ENCODE peak calls at places on chromosomes 12 and 14, in six cellular contexts. C is HFF-Myc, A is GM23248, P is OCI-LY7, L is stomach, T is IMR-90. Q is an unnamed sample.

GRCh38 chr12:13772264-13772663 is 209.1 kb downstream of the GRIN2B start:
- DNase-seq in P (no peak), T (no peak), A (no peak), C (no peak), L (no peak), Q (no peak)

GRCh38 chr12:15404485-15404884 is 82.2 kb downstream of the PTPRO start:
- DNase-seq in P (no peak), L (no peak), T (no peak), C (no peak), A (peak; percentile 50), Q (no peak)

GRCh38 chr12:114902665-114903393 is 218.9 kb upstream of the TBX3 start:
- DNase-seq in P (no peak), A (peak; percentile 87), T (peak; percentile 96), C (no peak), L (no peak), Q (no peak)

GRCh38 chr12:69151254-69151751 is 88.1 kb upstream of the CPSF6 start:
- DNase-seq in L (no peak), A (no peak), P (no peak), C (no peak), T (no peak), Q (no peak)

GRCh38 chr12:51959211-51959610 is 7.7 kb downstream of the ACVR1B start:
- DNase-seq in L (peak; percentile 30), T (peak; percentile 41), C (no peak), A (peak; percentile 52), P (no peak), Q (no peak)

GRCh38 chr12:20050166-20050565 is 318.2 kb upstream of the PDE3A start:
- DNase-seq in L (no peak), T (no peak), A (peak; percentile 2), P (no peak), C (no peak), Q (no peak)

GRCh38 chr12:4864575-4864974 is 45.1 kb upstream of the KCNA1 start:
- DNase-seq in P (no peak), C (no peak), T (no peak), L (no peak), A (no peak), Q (no peak)

GRCh38 chr12:121626853-121627623 is 708 bp downstream of the ORAI1 start:
- DNase-seq in A (peak; percentile 86), C (peak; percentile 29), L (peak; percentile 58), T (peak; percentile 61), P (peak; percentile 83), Q (peak; percentile 70)

GRCh38 chr14:96648506-96649326 is 146.5 kb downstream of the PAPOLA start:
- DNase-seq in T (no peak), A (no peak), L (peak; percentile 7), C (no peak), P (no peak), Q (no peak)

GRCh38 chr12:121980211-121980891 is 41.3 kb upstream of the BCL7A start:
- DNase-seq in T (peak; percentile 64), P (peak; percentile 98), C (no peak), A (peak; percentile 23), L (no peak), Q (no peak)

GRCh38 chr12:21561158-21561557 is 35.1 kb downstream of the SPX start:
- DNase-seq in L (no peak), T (no peak), C (no peak), A (no peak), P (no peak), Q (no peak)

GRCh38 chr12:9741726-9742125 is 8.8 kb upstream of the CLECL1 start:
- DNase-seq in P (peak; percentile 86), C (no peak), T (no peak), A (no peak), L (peak; percentile 43), Q (no peak)

GRCh38 chr14:103535081-103535890 is 6.3 kb downstream of the TRMT61A start:
- DNase-seq in T (no peak), A (no peak), C (no peak), P (no peak), L (no peak), Q (no peak)

GRCh38 chr12:77053259-77053658 is 12.1 kb downstream of the E2F7 start:
- DNase-seq in A (no peak), P (no peak), T (no peak), C (no peak), L (no peak), Q (no peak)

GRCh38 chr12:117564885-117565284 is 203.5 kb upstream of the NOS1 start:
- DNase-seq in P (no peak), T (no peak), C (no peak), A (no peak), L (no peak), Q (no peak)

GRCh38 chr12:16345105-16345504 is 2.3 kb upstream of the MGST1 start:
- DNase-seq in C (no peak), L (no peak), P (no peak), T (no peak), A (no peak), Q (no peak)

GRCh38 chr12:121260091-121260490 is 36.4 kb downstream of the CAMKK2 start:
- DNase-seq in L (no peak), C (no peak), A (no peak), T (no peak), P (no peak), Q (no peak)

GRCh38 chr14:58669556-58670200 is 31.9 kb downstream of the DACT1 start:
- DNase-seq in T (no peak), P (no peak), A (no peak), L (no peak), C (no peak), Q (no peak)

GRCh38 chr14:100778951-100779690 is 46.8 kb upstream of the MEG3 start:
- DNase-seq in T (no peak), A (peak; percentile 10), C (no peak), P (no peak), L (peak; percentile 21), Q (no peak)

GRCh38 chr14:75980856-75981255 is 939 bp downstream of the TGFB3 start:
- DNase-seq in L (peak; percentile 47), P (no peak), T (no peak), C (no peak), A (peak; percentile 55), Q (no peak)
- H3K4me3 ChIP-seq in L (peak overlapping the region; percentile 65), P (no peak overlapping the region), T (no peak overlapping the region), C (peak overlapping the region; percentile 62), A (peak overlapping the region; percentile 94), Q (no peak overlapping the region)

DNA sequence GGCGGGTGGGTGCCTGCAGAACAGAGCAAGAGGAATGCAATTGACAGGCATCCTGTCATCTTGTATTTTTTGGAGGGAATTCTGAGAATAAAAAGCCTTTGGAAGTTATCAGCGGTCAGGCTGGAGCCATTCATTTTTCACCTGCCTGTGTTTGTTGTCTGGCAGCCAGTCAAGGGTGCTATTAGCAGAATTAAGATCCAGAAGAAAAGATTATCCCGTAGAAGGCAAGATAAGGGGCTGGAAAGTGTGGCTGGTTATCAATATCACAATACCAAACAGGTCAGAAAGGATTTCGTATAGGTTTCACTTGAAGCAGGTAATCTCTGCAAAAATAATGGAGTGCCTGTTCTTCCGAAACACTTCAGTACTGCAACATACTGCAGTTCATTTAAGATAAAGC is 171.3 kb upstream of the CDKN3 start:
- DNase-seq in L (peak; percentile 76), A (no peak), C (no peak), P (no peak), T (no peak), Q (peak; percentile 59)
- H3K4me3 ChIP-seq in L (no peak overlapping the region), A (no peak overlapping the region), C (no peak overlapping the region), P (no peak overlapping the region), T (no peak overlapping the region), Q (no peak overlapping the region)

DNA sequence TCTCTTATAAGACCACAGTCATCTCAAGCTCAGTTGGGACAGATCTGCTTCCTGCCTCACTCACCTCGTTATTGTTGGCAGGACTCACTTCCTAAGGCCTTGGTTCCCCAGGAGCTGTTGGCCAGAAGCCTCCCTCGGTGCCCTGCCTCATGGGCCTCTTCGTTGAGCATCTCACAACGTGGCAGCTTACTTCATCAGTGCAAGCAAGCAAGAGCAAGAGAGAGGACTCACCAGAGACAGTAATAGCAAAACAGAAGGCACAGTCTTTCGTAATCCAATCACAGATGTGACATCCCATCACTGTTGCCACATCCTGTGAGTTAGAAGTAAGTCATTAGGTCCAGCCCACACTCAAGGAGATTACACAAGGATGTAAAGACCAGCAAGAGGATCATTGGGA is 5.1 kb upstream of the NUMB start:
- DNase-seq in P (no peak), T (peak; percentile 98), A (peak; percentile 99), L (peak; percentile 33), C (peak; percentile 45), Q (no peak)
- H3K4me3 ChIP-seq in P (no peak overlapping the region), T (peak overlapping the region; percentile 8), A (peak overlapping the region; percentile 59), L (peak overlapping the region; percentile 26), C (no peak overlapping the region), Q (peak overlapping the region; percentile 73)

DNA sequence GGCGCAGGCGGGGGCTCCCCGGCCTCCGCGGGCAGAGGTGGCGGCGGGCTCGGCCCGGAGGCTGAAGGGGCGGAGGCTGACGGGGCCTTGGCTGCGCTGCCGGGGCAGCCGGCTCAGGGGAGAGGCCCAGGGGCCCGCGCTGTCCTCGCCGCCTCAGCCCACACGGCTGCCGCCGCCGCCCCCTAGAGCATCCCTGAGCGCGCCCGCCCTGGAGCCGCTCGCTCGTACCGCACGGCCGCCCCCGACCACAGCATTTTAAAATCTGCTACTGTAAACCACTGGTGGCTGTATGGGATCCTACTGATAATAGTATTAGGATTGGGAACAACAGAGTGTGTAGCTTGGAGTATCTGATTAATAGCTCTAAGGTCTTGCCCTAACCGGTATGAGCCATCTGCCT is 22.2 kb upstream of the EDDM3A start:
- DNase-seq in C (no peak), A (no peak), P (no peak), L (no peak), T (no peak), Q (no peak)
- H3K4me3 ChIP-seq in C (no peak overlapping the region), A (no peak overlapping the region), P (no peak overlapping the region), L (no peak overlapping the region), T (no peak overlapping the region), Q (no peak overlapping the region)

GRCh38 chr14:53306267-53306721 is 153.2 kb upstream of the DDHD1 start:
- DNase-seq in P (peak; percentile 40), L (peak; percentile 34), A (peak; percentile 67), C (no peak), T (peak; percentile 69), Q (peak; percentile 54)
- H3K4me3 ChIP-seq in P (no peak overlapping the region), L (peak overlapping the region; percentile 30), A (peak overlapping the region; percentile 74), C (peak overlapping the region; percentile 41), T (peak overlapping the region; percentile 56), Q (peak overlapping the region; percentile 53)

GRCh38 chr12:112362309-112362708 is 19.9 kb downstream of the HECTD4 start:
- DNase-seq in C (no peak), P (no peak), T (no peak), L (no peak), A (no peak), Q (no peak)
- H3K4me3 ChIP-seq in C (no peak overlapping the region), P (no peak overlapping the region), T (no peak overlapping the region), L (no peak overlapping the region), A (no peak overlapping the region), Q (no peak overlapping the region)

GRCh38 chr14:54566152-54566409 is 847 bp upstream of the SAMD4A start:
- DNase-seq in T (no peak), P (no peak), A (no peak), C (no peak), L (no peak), Q (no peak)
- H3K4me3 ChIP-seq in T (peak overlapping the region; percentile 94), P (peak overlapping the region; percentile 72), A (peak overlapping the region; percentile 92), C (peak overlapping the region; percentile 75), L (peak overlapping the region; percentile 81), Q (peak overlapping the region; percentile 63)